ENCODE peak calls at places on chromosomes 3 and 15, in nine cellular contexts. N is NCI-H524 treated with DMSO at 0.1 percent for 48 hours; O is naive B cell; J is NCI-H146; R is NCI-H2029; G is activated naive CD8-positive, alpha-beta T cell treated with anti-CD3 and anti-CD28 coated beads, Interleukin-2, amount 50 U/mL, for 24 hours; K is activated CD8-positive, alpha-beta T cell treated with anti-CD3 and anti-CD28 coated beads for 36 hours; X is mucosa of gallbladder; P is H7. W is an unnamed sample.

GRCh38 chr15:48355377-48355776 is 24.1 kb downstream of the DUT start:
- DNase-seq in P (peak), N (no peak), G (no peak), X (no peak), O (no peak), R (no peak), J (no peak), K (no peak), W (no peak)

GRCh38 chr15:77642793-77643430 is 10.2 kb upstream of the LINGO1 start:
- DNase-seq in G (no peak), N (no peak), P (no peak), O (no peak), R (no peak), J (no peak), X (no peak), K (no peak), W (no peak)

GRCh38 chr3:32274306-32274705 is 35.8 kb downstream of the CMTM8 start:
- DNase-seq in K (no peak), X (no peak), N (no peak), O (no peak), J (no peak), P (no peak), G (no peak), R (no peak), W (no peak)

GRCh38 chr3:53859178-53859577 is 12.8 kb downstream of the IL17RB start:
- DNase-seq in X (no peak), J (no peak), K (no peak), P (no peak), O (no peak), G (no peak), N (no peak), R (no peak), W (no peak)

GRCh38 chr15:39704684-39705083 is 78.0 kb downstream of the FSIP1 start:
- DNase-seq in P (peak), J (no peak), G (no peak), N (no peak), X (no peak), K (no peak), O (no peak), R (no peak), W (no peak)

GRCh38 chr3:23232016-23232415 is 28.9 kb downstream of the UBE2E2 start:
- DNase-seq in R (no peak), G (no peak), N (no peak), J (no peak), X (no peak), O (no peak), K (no peak), P (no peak), W (no peak)

GRCh38 chr3:48990636-48991421 is 788 bp downstream of the P4HTM start:
- DNase-seq in G (peak), P (peak), R (peak), N (no peak), J (peak), K (peak), X (no peak), O (no peak), W (no peak)

GRCh38 chr3:140595295-140595694 is 82.6 kb upstream of the TRIM42 start:
- DNase-seq in G (no peak), J (no peak), X (no peak), O (no peak), P (no peak), K (no peak), N (no peak), R (no peak), W (no peak)

GRCh38 chr3:135103913-135104312 is 308.9 kb downstream of the EPHB1 start:
- DNase-seq in N (no peak), P (peak), J (peak), R (no peak), G (no peak), O (no peak), K (no peak), X (no peak), W (no peak)

GRCh38 chr15:100764778-100765457 is 114.7 kb upstream of the ALDH1A3 start:
- DNase-seq in P (peak), G (no peak), X (peak), O (no peak), R (peak), N (no peak), K (no peak), J (no peak), W (no peak)

GRCh38 chr3:75395601-75396315 is 268.4 kb upstream of the FRG2C start:
- DNase-seq in J (no peak), G (no peak), N (no peak), P (peak), K (no peak), R (no peak), O (no peak), X (no peak), W (no peak)

GRCh38 chr15:68053701-68053996 is 466 bp upstream of the PIAS1 start:
- DNase-seq in X (no peak), J (no peak), G (no peak), N (no peak), R (no peak), O (no peak), P (no peak), K (no peak), W (no peak)

GRCh38 chr3:46998852-46999515 is 19.5 kb downstream of the NBEAL2 start:
- DNase-seq in X (no peak), R (no peak), G (no peak), O (no peak), J (no peak), N (no peak), K (no peak), P (no peak), W (no peak)

GRCh38 chr3:180383332-180384020 is 218.5 kb upstream of the TTC14 start:
- DNase-seq in J (no peak), N (no peak), O (no peak), X (no peak), K (no peak), G (no peak), R (no peak), P (no peak), W (no peak)

GRCh38 chr3:195895078-195895899 is 13.1 kb downstream of the TNK2 start:
- DNase-seq in O (peak), J (peak), K (peak), R (no peak), P (peak), N (peak), X (peak), G (peak), W (peak)

GRCh38 chr3:70550723-70551319 is 238.4 kb upstream of the MDFIC2 start:
- DNase-seq in O (peak), K (peak), R (peak), J (peak), G (peak), P (no peak), X (peak), N (no peak), W (peak)

GRCh38 chr15:55518641-55519040 is 10.6 kb upstream of the DNAAF4 start:
- DNase-seq in N (no peak), O (no peak), J (no peak), K (no peak), R (no peak), G (no peak), P (no peak), X (no peak), W (no peak)

GRCh38 chr15:67137951-67138935 is 72.8 kb downstream of the SMAD3 start:
- DNase-seq in P (peak), G (no peak), K (no peak), O (no peak), N (no peak), J (no peak), X (no peak), R (no peak), W (no peak)

GRCh38 chr3:115947325-115947724 is 324.0 kb downstream of the GAP43 start:
- DNase-seq in J (no peak), P (no peak), K (no peak), G (no peak), R (no peak), N (no peak), O (no peak), X (no peak), W (no peak)

GRCh38 chr3:177778633-177779032 is 581.4 kb upstream of the TBL1XR1 start:
- DNase-seq in P (no peak), O (no peak), X (no peak), J (no peak), K (no peak), G (no peak), N (no peak), R (no peak), W (peak)

GRCh38 chr15:35986072-35986666 is 440.2 kb upstream of the DPH6 start:
- DNase-seq in J (no peak), N (no peak), P (no peak), K (no peak), G (no peak), R (no peak), O (no peak), X (peak), W (no peak)

GRCh38 chr3:100225883-100226282 is 34.9 kb upstream of the TBC1D23 start:
- DNase-seq in N (no peak), P (no peak), G (no peak), O (no peak), X (no peak), J (no peak), R (no peak), K (no peak), W (no peak)

GRCh38 chr3:121648219-121648958 is 12.3 kb downstream of the HCLS1 start:
- DNase-seq in P (no peak), J (no peak), O (no peak), N (no peak), G (no peak), X (no peak), R (no peak), K (no peak), W (no peak)

GRCh38 chr3:85603378-85603777 is 644.6 kb downstream of the CADM2 start:
- DNase-seq in O (no peak), P (no peak), N (no peak), J (peak), G (no peak), R (no peak), K (no peak), X (no peak), W (no peak)

GRCh38 chr15:20340331-20340811 is 201.2 kb downstream of the GOLGA6L6 start:
- DNase-seq in R (no peak), G (peak), N (no peak), X (peak), K (peak), O (no peak), P (peak), J (no peak), W (peak)

GRCh38 chr3:145817870-145818483 is 343.0 kb downstream of the PLOD2 start:
- DNase-seq in O (no peak), J (peak), N (no peak), K (no peak), P (no peak), R (no peak), X (no peak), G (no peak), W (no peak)

GRCh38 chr15:63626955-63627354 is 29.8 kb downstream of the FBXL22 start:
- DNase-seq in R (no peak), J (no peak), K (no peak), X (no peak), O (no peak), N (no peak), G (no peak), P (no peak), W (no peak)

GRCh38 chr3:58164199-58164879 is 46.4 kb downstream of the DNASE1L3 start:
- DNase-seq in R (peak), N (no peak), K (no peak), X (peak), P (no peak), G (no peak), O (no peak), J (peak), W (no peak)

GRCh38 chr3:59831394-59831793 is 781.6 kb upstream of the CFAP20DC start:
- DNase-seq in O (no peak), X (no peak), J (no peak), N (no peak), K (no peak), R (no peak), P (no peak), G (no peak), W (no peak)

GRCh38 chr3:152574461-152575079 is 260.4 kb upstream of the P2RY1 start:
- DNase-seq in P (peak), K (peak), G (peak), X (peak), J (peak), N (no peak), O (peak), R (no peak), W (peak)

GRCh38 chr15:50543556-50543955 is 2.9 kb downstream of the USP50 start:
- DNase-seq in G (no peak), K (no peak), R (no peak), J (no peak), X (no peak), O (no peak), P (no peak), N (no peak), W (no peak)

GRCh38 chr3:7610634-7611033 is 749.7 kb downstream of the GRM7 start:
- DNase-seq in O (no peak), G (no peak), K (no peak), X (no peak), J (no peak), P (no peak), R (no peak), N (no peak), W (no peak)

GRCh38 chr15:79523266-79523665 is 91.1 kb downstream of the MINAR1 start:
- DNase-seq in K (no peak), P (no peak), O (no peak), R (no peak), G (no peak), J (peak), X (no peak), N (no peak), W (no peak)